ENCODE peak calls at places on chromosomes 12 and 14, in six cellular contexts. G is thyroid gland, C is fibroblast of lung, H is BE2C, M is PC-9, E is heart left ventricle. Z is an unnamed sample.

GRCh38 chr12:45263587-45263986 is 47.7 kb downstream of the ANO6 start:
- DNase-seq in G (no peak), C (no peak), H (no peak), M (no peak), E (no peak), Z (no peak)

GRCh38 chr14:95314609-95315008 is 5.1 kb downstream of the CLMN start:
- DNase-seq in G (no peak), C (peak; percentile 9), H (peak; percentile 66), M (peak; percentile 90), E (no peak), Z (no peak)

GRCh38 chr12:111598637-111599458 is at the start of gene ATXN2:
- DNase-seq in G (peak; percentile 64), C (peak; percentile 68), H (peak; percentile 66), M (no peak), E (peak; percentile 76), Z (peak; percentile 36)

GRCh38 chr12:101570022-101570421 is 24.7 kb upstream of the MYBPC1 start:
- DNase-seq in G (no peak), C (peak; percentile 62), H (no peak), M (peak; percentile 47), E (no peak), Z (peak; percentile 41)

GRCh38 chr12:67355428-67356385 is 86.5 kb downstream of the CAND1 start:
- DNase-seq in G (peak; percentile 35), C (peak; percentile 76), H (peak; percentile 19), M (peak; percentile 68), E (no peak), Z (no peak)

GRCh38 chr14:51202914-51203665 is 37.0 kb upstream of the TMX1 start:
- DNase-seq in G (no peak), C (no peak), H (peak; percentile 20), M (no peak), E (no peak), Z (no peak)

GRCh38 chr12:65891219-65891618 is 66.9 kb downstream of the HMGA2 start:
- DNase-seq in G (no peak), C (peak; percentile 41), H (no peak), M (no peak), E (no peak), Z (no peak)

GRCh38 chr14:103404032-103404918 is 19.1 kb downstream of the MARK3 start:
- DNase-seq in G (no peak), C (no peak), H (no peak), M (no peak), E (no peak), Z (no peak)

GRCh38 chr12:6201775-6202292 is 1.6 kb downstream of the CD9 start:
- DNase-seq in G (no peak), C (no peak), H (no peak), M (peak; percentile 66), E (no peak), Z (no peak)

GRCh38 chr12:67853204-67853603 is 136.0 kb upstream of the IFNG-AS1 start:
- DNase-seq in G (no peak), C (peak; percentile 60), H (no peak), M (no peak), E (no peak), Z (no peak)

DNA sequence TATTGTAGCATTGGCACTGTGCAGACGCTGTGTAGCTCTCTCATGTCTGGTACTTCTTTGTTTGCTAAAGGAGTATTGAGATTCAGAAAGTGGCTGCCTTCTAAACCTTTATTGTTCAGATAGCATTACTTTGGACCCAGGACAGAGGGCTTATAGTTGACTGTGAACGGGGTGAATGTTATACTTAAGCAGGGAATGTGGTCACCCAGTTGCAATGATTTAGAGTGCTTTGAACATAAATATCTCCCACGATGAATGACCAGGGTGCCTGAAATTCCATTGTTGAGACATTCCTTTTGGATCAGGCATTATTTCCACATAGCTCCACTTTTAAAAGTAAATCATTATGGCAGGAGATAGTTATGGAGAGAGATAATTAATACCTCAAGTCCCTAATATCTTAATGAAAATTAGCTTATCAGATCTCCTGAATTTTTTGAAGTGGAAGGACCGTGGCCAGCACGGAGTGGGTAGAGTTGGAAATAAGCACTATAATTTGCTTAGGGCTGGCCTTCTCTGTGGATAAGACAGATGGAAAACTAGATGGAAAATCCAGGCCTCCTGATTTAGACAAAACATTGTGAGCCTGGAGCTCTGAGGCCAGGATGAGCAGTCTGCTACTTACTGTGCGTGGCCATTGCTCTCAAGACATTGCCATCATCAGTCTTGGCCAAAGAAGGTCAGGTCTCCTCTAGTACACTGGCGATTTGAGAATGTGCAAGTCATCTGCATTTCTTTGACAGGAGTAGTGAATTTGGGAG is 114.5 kb downstream of the ETV6 start:
- DNase-seq in G (no peak), C (peak; percentile 33), H (no peak), M (no peak), E (no peak), Z (peak; percentile 19)
- H3K4me1 ChIP-seq in G (no peaks in the 10 kb centered on the region), C (peaks cover 18% of the 10 kb centered on the region), H (no peaks in the 10 kb centered on the region), M (no peaks in the 10 kb centered on the region), E (peaks cover 22% of the 10 kb centered on the region), Z (peaks cover 24% of the 10 kb centered on the region)

DNA sequence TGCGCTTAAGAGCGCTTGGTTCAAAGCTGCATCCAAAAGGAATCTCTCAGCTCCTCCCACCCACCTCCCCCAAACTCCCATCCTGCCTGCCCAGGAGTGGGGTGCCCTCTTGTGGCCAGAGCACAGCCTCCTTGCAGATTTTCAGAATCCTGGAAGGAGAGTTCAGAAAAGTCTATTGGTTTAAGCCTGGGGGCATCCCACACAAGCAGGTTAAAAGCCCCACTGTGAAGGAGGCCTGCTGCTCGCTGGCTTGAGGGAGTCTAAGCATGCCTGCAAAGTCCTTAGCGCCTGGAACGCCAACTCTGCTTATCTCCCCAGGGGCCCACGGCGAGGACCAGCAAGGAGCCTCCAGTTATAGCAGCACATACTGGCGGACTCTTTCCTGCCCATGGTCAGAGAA is 297.1 kb downstream of the KSR2 start:
- DNase-seq in G (peak; percentile 56), C (no peak), H (peak; percentile 34), M (no peak), E (no peak), Z (peak; percentile 53)
- TF ChIP-seq CTCF in G (no peak), C (no peak), H (peak; percentile 49), M (peak; percentile 60), E (no peak), Z (peak; percentile 32)

GRCh38 chr12:108566452-108566851 is 4.1 kb downstream of the ISCU start:
- DNase-seq in G (no peak), C (no peak), H (no peak), M (no peak), E (no peak), Z (no peak)

GRCh38 chr12:108563804-108564151 is 1.4 kb downstream of the ISCU start:
- DNase-seq in G (no peak), C (no peak), H (no peak), M (no peak), E (no peak), Z (no peak)

GRCh38 chr12:108563135-108563803 is 873 bp downstream of the ISCU start:
- DNase-seq in G (peak; percentile 89), C (peak; percentile 94), H (peak; percentile 90), M (peak; percentile 82), E (peak; percentile 91), Z (peak; percentile 86)

GRCh38 chr12:108565976-108566375 is 3.6 kb downstream of the ISCU start:
- DNase-seq in G (peak; percentile 96), C (peak; percentile 72), H (peak; percentile 97), M (peak; percentile 74), E (peak; percentile 86), Z (no peak)

DNA sequence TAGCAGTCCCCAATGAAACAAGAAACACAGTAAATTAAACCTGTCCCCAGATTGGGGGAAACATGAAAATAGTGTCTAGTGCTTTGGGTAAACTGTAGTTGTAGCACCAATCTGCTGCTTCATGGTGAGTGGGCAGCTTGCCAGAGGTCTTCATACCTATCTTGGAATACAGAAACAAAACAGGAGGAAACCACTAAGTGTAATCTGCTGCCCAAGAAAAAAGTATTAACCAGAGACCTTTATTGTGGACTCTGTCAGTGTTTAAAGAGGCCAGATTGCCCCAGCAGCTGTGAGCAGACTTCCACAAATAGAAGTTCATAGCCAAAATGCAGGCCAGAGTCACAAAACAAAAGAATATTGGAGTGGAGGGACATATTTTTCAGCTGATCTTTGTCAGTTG is 2.3 kb downstream of the ISCU start:
- DNase-seq in G (peak; percentile 35), C (no peak), H (peak; percentile 41), M (no peak), E (no peak), Z (no peak)
- H3K4me1 ChIP-seq in G (peaks cover 19% of the 10 kb centered on the region), C (peaks cover 14% of the 10 kb centered on the region), H (peaks cover 41% of the 10 kb centered on the region), M (peaks cover 21% of the 10 kb centered on the region), E (peaks cover 23% of the 10 kb centered on the region), Z (peaks cover 3% of the 10 kb centered on the region)

DNA sequence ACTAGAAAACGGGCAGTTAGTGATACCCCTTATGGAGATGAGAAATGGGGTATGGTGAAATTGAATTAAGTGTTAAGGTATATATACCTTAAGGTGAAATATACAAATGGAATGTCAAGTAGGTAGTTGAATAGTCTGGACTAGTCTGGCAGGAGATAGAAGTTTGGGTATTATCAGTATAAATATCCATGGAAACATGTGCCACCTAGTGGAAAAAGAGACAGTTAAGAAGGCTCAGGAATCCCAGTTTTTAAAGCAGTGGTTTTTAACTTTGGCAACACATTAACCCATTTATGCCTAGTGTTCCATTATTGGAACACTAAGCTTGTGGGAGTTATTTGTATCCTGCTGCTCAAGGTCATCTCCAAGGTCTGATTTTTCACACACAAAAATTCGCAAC is 38.6 kb upstream of the TPH2 start:
- DNase-seq in G (no peak), C (peak; percentile 26), H (no peak), M (no peak), E (no peak), Z (no peak)
- TF ChIP-seq CTCF in G (no peak), C (no peak), H (peak; percentile 45), M (peak; percentile 39), E (no peak), Z (no peak)

GRCh38 chr12:13100882-13101769 is 2.3 kb downstream of the GSG1 start:
- DNase-seq in G (peak; percentile 94), C (peak; percentile 96), H (peak; percentile 89), M (peak; percentile 87), E (peak; percentile 95), Z (peak; percentile 96)
- H3K4me1 ChIP-seq in G (peaks cover 45% of the 10 kb centered on the region), C (peaks cover 39% of the 10 kb centered on the region), H (peaks cover 8% of the 10 kb centered on the region), M (peaks cover 70% of the 10 kb centered on the region), E (peaks cover 40% of the 10 kb centered on the region), Z (peaks cover 44% of the 10 kb centered on the region)

GRCh38 chr12:88052686-88053085 is 23.5 kb upstream of the C12orf50 start:
- DNase-seq in G (peak; percentile 8), C (peak; percentile 58), H (peak; percentile 71), M (no peak), E (no peak), Z (peak; percentile 59)
- TF ChIP-seq CTCF in G (no peak), C (peak; percentile 69), H (peak; percentile 92), M (peak; percentile 63), E (no peak), Z (peak; percentile 72)

Z was measured in Caco-2.